ENCODE peak calls at places on chromosomes 1 and 21, in seven cellular contexts. F is GM23338, U is HCT116, Z is MM.1S, L is GM23248, S is PC-3, V is neural progenitor cell. E is an unnamed sample.

GRCh38 chr1:23394664-23395063 is 25.0 kb upstream of the ZNF436 start:
- DNase-seq in S (no peak), U (no peak), L (peak; percentile 91), F (peak; percentile 60), Z (no peak), V (peak; percentile 39), E (peak; percentile 74)

GRCh38 chr1:165862448-165862847 is 35.0 kb downstream of the UCK2 start:
- DNase-seq in L (no peak), V (no peak), F (no peak), S (no peak), Z (no peak), U (no peak), E (no peak)

GRCh38 chr1:14804626-14805025 is 206.1 kb downstream of the KAZN start:
- DNase-seq in V (peak; percentile 51), L (peak; percentile 23), F (peak; percentile 69), S (peak; percentile 46), Z (no peak), U (peak; percentile 7), E (no peak)

GRCh38 chr21:41369915-41370839 is 8.3 kb downstream of the MX2 start:
- DNase-seq in V (no peak), F (peak; percentile 36), U (no peak), Z (no peak), L (no peak), S (no peak), E (no peak)

GRCh38 chr1:27968692-27969091 is 8.9 kb downstream of the XKR8 start:
- DNase-seq in U (peak; percentile 75), Z (no peak), F (no peak), S (peak; percentile 95), V (no peak), L (peak; percentile 97), E (no peak)

GRCh38 chr21:35100351-35100771 is 51.3 kb upstream of the RUNX1 start:
- DNase-seq in V (no peak), S (no peak), Z (no peak), F (no peak), L (no peak), U (no peak), E (no peak)

GRCh38 chr1:8767006-8767405 is 50.4 kb downstream of the RERE start:
- DNase-seq in V (no peak), Z (no peak), F (no peak), U (no peak), L (no peak), S (no peak), E (no peak)

GRCh38 chr1:180233191-180234011 is 3.3 kb downstream of the LHX4 start:
- DNase-seq in V (peak; percentile 39), S (no peak), Z (no peak), F (no peak), U (no peak), L (no peak), E (no peak)

GRCh38 chr1:179021873-179022272 is 3.8 kb upstream of the FAM20B start:
- DNase-seq in U (no peak), V (no peak), F (no peak), S (no peak), L (peak; percentile 62), Z (no peak), E (no peak)

GRCh38 chr1:183431840-183432547 is 13.8 kb upstream of the NMNAT2 start:
- DNase-seq in Z (no peak), L (no peak), F (no peak), S (no peak), U (no peak), V (no peak), E (no peak)

GRCh38 chr1:40694353-40694874 is 2.9 kb downstream of the NFYC start:
- DNase-seq in Z (no peak), L (no peak), F (no peak), S (no peak), U (no peak), V (no peak), E (no peak)

GRCh38 chr1:219798283-219799030 is 129.9 kb downstream of the SLC30A10 start:
- DNase-seq in U (no peak), L (peak; percentile 87), V (no peak), F (no peak), Z (no peak), S (peak; percentile 84), E (no peak)

GRCh38 chr1:30856260-30856790 is 52.2 kb downstream of the SDC3 start:
- DNase-seq in Z (no peak), F (peak; percentile 44), L (peak; percentile 63), V (peak; percentile 45), S (no peak), U (no peak), E (no peak)

GRCh38 chr21:42698730-42699129 is 45.3 kb downstream of the PDE9A start:
- DNase-seq in U (no peak), Z (no peak), V (no peak), F (no peak), L (no peak), S (no peak), E (no peak)

GRCh38 chr1:1356166-1356795 is 2.1 kb downstream of the MXRA8 start:
- DNase-seq in L (no peak), F (no peak), U (no peak), S (no peak), Z (no peak), V (no peak), E (no peak)

GRCh38 chr1:232594768-232595698 is 34.9 kb downstream of the SIPA1L2 start:
- DNase-seq in S (no peak), Z (no peak), L (no peak), V (peak; percentile 85), U (no peak), F (no peak), E (no peak)

GRCh38 chr1:24189528-24189927 is 2.4 kb upstream of the IFNLR1 start:
- DNase-seq in L (no peak), F (no peak), V (no peak), S (no peak), U (no peak), Z (peak; percentile 92), E (no peak)

GRCh38 chr1:18118078-18118477 is 10.5 kb downstream of the IGSF21 start:
- DNase-seq in S (no peak), V (peak; percentile 49), F (no peak), Z (no peak), L (no peak), U (no peak), E (no peak)

GRCh38 chr1:245378352-245379144 is 223.8 kb downstream of the KIF26B start:
- DNase-seq in U (no peak), V (no peak), F (peak; percentile 57), Z (peak; percentile 42), L (no peak), S (no peak), E (no peak)

GRCh38 chr21:15592271-15592860 is 137.4 kb upstream of the USP25 start:
- DNase-seq in F (peak; percentile 35), S (peak; percentile 89), L (peak; percentile 56), V (peak; percentile 25), U (peak; percentile 21), Z (peak; percentile 50), E (peak; percentile 47)

GRCh38 chr1:42484382-42484781 is 21.3 kb downstream of the CCDC30 start:
- DNase-seq in F (no peak), L (peak; percentile 94), S (peak; percentile 37), V (peak; percentile 29), Z (no peak), U (no peak), E (peak; percentile 52)

DNA sequence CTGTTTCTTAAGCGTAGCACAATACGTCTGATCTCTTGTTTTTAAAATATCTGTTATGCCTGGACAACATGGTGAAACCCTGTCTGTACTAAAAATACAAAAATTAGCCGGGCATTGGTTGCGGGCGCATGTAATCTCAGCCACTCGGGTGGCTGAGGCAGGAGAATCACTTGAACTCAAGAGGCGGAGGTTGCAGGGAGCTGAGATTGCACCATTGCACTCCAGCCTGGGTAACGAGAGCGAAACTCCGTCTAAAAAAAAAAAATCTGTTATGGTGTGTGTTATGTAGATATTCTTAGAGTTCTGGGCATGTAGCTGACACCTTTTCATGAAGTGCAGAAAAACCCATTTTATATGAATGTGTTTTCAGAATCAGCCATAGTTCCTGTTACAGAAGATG is 38.2 kb downstream of the RABGAP1L start:
- DNase-seq in F (no peak), L (no peak), Z (peak; percentile 78), U (no peak), S (no peak), V (no peak), E (no peak)
- H3K79me2 ChIP-seq in F (no peaks in the 10 kb centered on the region), L (peaks cover 47% of the 10 kb centered on the region), Z (peaks cover 34% of the 10 kb centered on the region), U (no peaks in the 10 kb centered on the region), S (no peaks in the 10 kb centered on the region), V (no peaks in the 10 kb centered on the region), E (peaks cover 24% of the 10 kb centered on the region)

GRCh38 chr1:167207940-167208623 is 12.6 kb upstream of the POU2F1 start:
- DNase-seq in V (no peak), L (no peak), F (peak; percentile 37), S (no peak), Z (no peak), U (no peak), E (no peak)
- TF ChIP-seq EZH2phosphoT487 in V (no peak), L (no peak), F (no peak), S (no peak), Z (no peak), U (no peak), E (no peak)

GRCh38 chr1:53735261-53735660 is 3.7 kb downstream of the GLIS1 start:
- DNase-seq in U (no peak), F (no peak), S (peak; percentile 37), V (no peak), Z (peak; percentile 85), L (no peak), E (no peak)

GRCh38 chr1:53734650-53735211 is 4.2 kb downstream of the GLIS1 start:
- DNase-seq in V (peak; percentile 60), L (peak; percentile 20), F (no peak), U (no peak), Z (peak; percentile 67), S (peak; percentile 61), E (peak; percentile 35)

GRCh38 chr1:53737648-53738204 is 1.2 kb downstream of the GLIS1 start:
- DNase-seq in U (no peak), F (peak; percentile 41), S (no peak), L (no peak), Z (no peak), V (peak; percentile 55), E (peak; percentile 13)

GRCh38 chr1:53735681-53736080 is 3.3 kb downstream of the GLIS1 start:
- DNase-seq in L (no peak), U (no peak), Z (peak; percentile 7), V (no peak), S (no peak), F (no peak), E (no peak)

GRCh38 chr1:53736290-53736689 is 2.7 kb downstream of the GLIS1 start:
- DNase-seq in S (no peak), Z (no peak), V (no peak), U (no peak), F (no peak), L (no peak), E (no peak)
- TF ChIP-seq EZH2 in S (no peak), Z (no peak), V (no peak), U (no peak), F (no peak), L (no peak), E (no peak)

DNA sequence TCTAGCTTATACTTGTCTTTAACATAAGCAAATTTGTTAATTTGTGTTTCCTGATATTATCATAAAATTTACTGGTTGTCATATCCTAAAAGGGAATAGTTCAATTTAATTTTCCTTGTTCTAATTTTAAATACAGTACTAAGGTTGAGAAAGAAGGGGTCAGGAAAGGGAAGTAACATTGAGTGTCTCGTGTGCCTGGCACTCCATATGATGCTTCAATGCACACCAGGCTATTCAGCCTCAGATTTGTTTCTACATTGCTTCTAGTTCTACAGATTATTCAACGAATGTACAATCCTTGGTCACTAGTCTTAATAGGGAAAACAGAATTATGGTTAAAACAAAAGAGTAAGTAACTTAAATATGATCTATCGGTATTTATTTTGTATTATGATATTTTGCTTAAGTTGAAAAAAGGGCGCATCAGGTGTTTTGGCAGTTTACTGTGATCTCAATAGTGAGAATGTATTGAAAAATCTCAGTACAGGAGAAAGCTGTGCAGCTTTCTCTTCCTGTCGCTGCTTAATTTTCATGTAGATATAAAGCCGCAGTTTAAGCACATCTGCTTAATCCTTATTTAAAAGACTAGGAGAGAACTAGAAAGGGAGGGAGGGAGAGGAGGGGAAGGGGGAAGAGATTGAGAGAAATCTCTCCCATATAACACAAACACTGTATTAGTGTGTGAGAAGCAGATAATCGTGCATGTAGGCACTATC is 13.0 kb downstream of the PTPRC start:
- DNase-seq in L (no peak), S (no peak), V (no peak), F (no peak), Z (no peak), U (no peak), E (no peak)
- H3K79me2 ChIP-seq in L (no peaks in the 10 kb centered on the region), S (no peaks in the 10 kb centered on the region), V (no peaks in the 10 kb centered on the region), F (no peaks in the 10 kb centered on the region), Z (no peaks in the 10 kb centered on the region), U (no peaks in the 10 kb centered on the region), E (no peaks in the 10 kb centered on the region)